ENCODE peak calls at places on chromosomes 3 and 15, in ten cellular contexts. One of them, this sample, is unnamed.
A peak's percentile ranks its signal among the peaks of the same experiment; 100 is the strongest.

GRCh38 chr3:126152458-126152857 is 27.9 kb downstream of the ALDH1L1 start:
- DNase-seq in HEK293T: no peak
- DNase-seq in stromal cell of bone marrow: no peak
- DNase-seq in bronchial epithelial cell: no peak
- DNase-seq in heart right ventricle: no peak
- DNase-seq in SK-N-SH: no peak
- DNase-seq in NCI-H526: no peak
- DNase-seq in neural crest cell: no peak
- DNase-seq in WTC11: no peak
- DNase-seq in stimulated activated CD4-positive, alpha-beta T cell treated with anti-CD3 and anti-CD28 coated beads, Interleukin-2, amount 100 ng/mL, for 48 hours: no peak
- DNase-seq in this sample: no peak

GRCh38 chr3:79329154-79329553 is 438.6 kb downstream of the ROBO1 start:
- DNase-seq in heart right ventricle: no peak
- DNase-seq in SK-N-SH: no peak
- DNase-seq in WTC11: no peak
- DNase-seq in neural crest cell: no peak
- DNase-seq in stromal cell of bone marrow: peak; percentile 21
- DNase-seq in stimulated activated CD4-positive, alpha-beta T cell treated with anti-CD3 and anti-CD28 coated beads, Interleukin-2, amount 100 ng/mL, for 48 hours: no peak
- DNase-seq in HEK293T: no peak
- DNase-seq in bronchial epithelial cell: peak; percentile 69
- DNase-seq in NCI-H526: no peak
- DNase-seq in this sample: no peak

GRCh38 chr15:84552896-84553295 is 47.9 kb upstream of the ZSCAN2 start:
- DNase-seq in stimulated activated CD4-positive, alpha-beta T cell treated with anti-CD3 and anti-CD28 coated beads, Interleukin-2, amount 100 ng/mL, for 48 hours: no peak
- DNase-seq in stromal cell of bone marrow: peak; percentile 10
- DNase-seq in neural crest cell: no peak
- DNase-seq in bronchial epithelial cell: no peak
- DNase-seq in heart right ventricle: no peak
- DNase-seq in NCI-H526: no peak
- DNase-seq in SK-N-SH: no peak
- DNase-seq in WTC11: no peak
- DNase-seq in HEK293T: no peak
- DNase-seq in this sample: no peak

GRCh38 chr3:197472151-197472550 is 83.6 kb downstream of the BDH1 start:
- DNase-seq in heart right ventricle: no peak
- DNase-seq in bronchial epithelial cell: no peak
- DNase-seq in NCI-H526: no peak
- DNase-seq in stimulated activated CD4-positive, alpha-beta T cell treated with anti-CD3 and anti-CD28 coated beads, Interleukin-2, amount 100 ng/mL, for 48 hours: no peak
- DNase-seq in stromal cell of bone marrow: no peak
- DNase-seq in HEK293T: no peak
- DNase-seq in WTC11: no peak
- DNase-seq in neural crest cell: peak; percentile 36
- DNase-seq in SK-N-SH: no peak
- DNase-seq in this sample: no peak

GRCh38 chr3:107913671-107914070 is 177.2 kb downstream of the CD47 start:
- DNase-seq in WTC11: no peak
- DNase-seq in neural crest cell: no peak
- DNase-seq in bronchial epithelial cell: peak; percentile 9
- DNase-seq in HEK293T: no peak
- DNase-seq in SK-N-SH: no peak
- DNase-seq in NCI-H526: no peak
- DNase-seq in heart right ventricle: no peak
- DNase-seq in stromal cell of bone marrow: no peak
- DNase-seq in stimulated activated CD4-positive, alpha-beta T cell treated with anti-CD3 and anti-CD28 coated beads, Interleukin-2, amount 100 ng/mL, for 48 hours: no peak
- DNase-seq in this sample: no peak

GRCh38 chr3:54349231-54349647 is 226.9 kb downstream of the CACNA2D3 start:
- DNase-seq in stromal cell of bone marrow: no peak
- DNase-seq in heart right ventricle: no peak
- DNase-seq in SK-N-SH: peak; percentile 23
- DNase-seq in WTC11: no peak
- DNase-seq in bronchial epithelial cell: no peak
- DNase-seq in HEK293T: no peak
- DNase-seq in neural crest cell: no peak
- DNase-seq in stimulated activated CD4-positive, alpha-beta T cell treated with anti-CD3 and anti-CD28 coated beads, Interleukin-2, amount 100 ng/mL, for 48 hours: no peak
- DNase-seq in NCI-H526: no peak
- DNase-seq in this sample: peak; percentile 16

GRCh38 chr15:41609123-41609522 is 50.1 kb downstream of the TYRO3 start:
- DNase-seq in HEK293T: no peak
- DNase-seq in neural crest cell: no peak
- DNase-seq in stromal cell of bone marrow: no peak
- DNase-seq in NCI-H526: no peak
- DNase-seq in SK-N-SH: no peak
- DNase-seq in stimulated activated CD4-positive, alpha-beta T cell treated with anti-CD3 and anti-CD28 coated beads, Interleukin-2, amount 100 ng/mL, for 48 hours: no peak
- DNase-seq in bronchial epithelial cell: no peak
- DNase-seq in WTC11: no peak
- DNase-seq in heart right ventricle: no peak
- DNase-seq in this sample: no peak

GRCh38 chr3:71425491-71426071 is 157.9 kb downstream of the FOXP1 start:
- DNase-seq in heart right ventricle: no peak
- DNase-seq in neural crest cell: no peak
- DNase-seq in HEK293T: no peak
- DNase-seq in bronchial epithelial cell: peak; percentile 74
- DNase-seq in stromal cell of bone marrow: peak; percentile 83
- DNase-seq in SK-N-SH: no peak
- DNase-seq in WTC11: no peak
- DNase-seq in NCI-H526: no peak
- DNase-seq in stimulated activated CD4-positive, alpha-beta T cell treated with anti-CD3 and anti-CD28 coated beads, Interleukin-2, amount 100 ng/mL, for 48 hours: no peak
- DNase-seq in this sample: no peak

GRCh38 chr15:40936709-40937666 is 7.8 kb downstream of the DLL4 start:
- DNase-seq in bronchial epithelial cell: peak; percentile 33
- DNase-seq in stimulated activated CD4-positive, alpha-beta T cell treated with anti-CD3 and anti-CD28 coated beads, Interleukin-2, amount 100 ng/mL, for 48 hours: no peak
- DNase-seq in heart right ventricle: no peak
- DNase-seq in WTC11: no peak
- DNase-seq in stromal cell of bone marrow: no peak
- DNase-seq in HEK293T: no peak
- DNase-seq in SK-N-SH: no peak
- DNase-seq in NCI-H526: no peak
- DNase-seq in neural crest cell: no peak
- DNase-seq in this sample: peak; percentile 55

GRCh38 chr3:30042274-30042859 is 564.0 kb upstream of the TGFBR2 start:
- DNase-seq in stimulated activated CD4-positive, alpha-beta T cell treated with anti-CD3 and anti-CD28 coated beads, Interleukin-2, amount 100 ng/mL, for 48 hours: peak; percentile 54
- DNase-seq in bronchial epithelial cell: peak; percentile 73
- DNase-seq in NCI-H526: peak; percentile 8
- DNase-seq in SK-N-SH: peak; percentile 49
- DNase-seq in stromal cell of bone marrow: peak; percentile 49
- DNase-seq in heart right ventricle: no peak
- DNase-seq in HEK293T: peak; percentile 55
- DNase-seq in WTC11: peak; percentile 58
- DNase-seq in neural crest cell: peak; percentile 66
- DNase-seq in this sample: peak; percentile 84

GRCh38 chr15:82540984-82541431 is 751 bp upstream of the RPS17 start:
- DNase-seq in WTC11: peak; percentile 46
- DNase-seq in SK-N-SH: peak; percentile 62
- DNase-seq in neural crest cell: no peak
- DNase-seq in bronchial epithelial cell: peak; percentile 40
- DNase-seq in heart right ventricle: no peak
- DNase-seq in stromal cell of bone marrow: no peak
- DNase-seq in stimulated activated CD4-positive, alpha-beta T cell treated with anti-CD3 and anti-CD28 coated beads, Interleukin-2, amount 100 ng/mL, for 48 hours: no peak
- DNase-seq in NCI-H526: no peak
- DNase-seq in HEK293T: peak; percentile 43
- DNase-seq in this sample: no peak

GRCh38 chr15:78225783-78226541 is 8.4 kb downstream of the ACSBG1 start:
- DNase-seq in stimulated activated CD4-positive, alpha-beta T cell treated with anti-CD3 and anti-CD28 coated beads, Interleukin-2, amount 100 ng/mL, for 48 hours: no peak
- DNase-seq in NCI-H526: no peak
- DNase-seq in SK-N-SH: no peak
- DNase-seq in heart right ventricle: no peak
- DNase-seq in stromal cell of bone marrow: no peak
- DNase-seq in HEK293T: no peak
- DNase-seq in WTC11: no peak
- DNase-seq in bronchial epithelial cell: peak; percentile 18
- DNase-seq in neural crest cell: no peak
- DNase-seq in this sample: no peak

GRCh38 chr15:101813803-101814534 is 2.0 kb downstream of the OR4F15 start:
- DNase-seq in stromal cell of bone marrow: peak; percentile 12
- DNase-seq in HEK293T: no peak
- DNase-seq in bronchial epithelial cell: peak; percentile 8
- DNase-seq in NCI-H526: no peak
- DNase-seq in neural crest cell: no peak
- DNase-seq in WTC11: no peak
- DNase-seq in SK-N-SH: no peak
- DNase-seq in heart right ventricle: no peak
- DNase-seq in stimulated activated CD4-positive, alpha-beta T cell treated with anti-CD3 and anti-CD28 coated beads, Interleukin-2, amount 100 ng/mL, for 48 hours: no peak
- DNase-seq in this sample: no peak

GRCh38 chr3:132416807-132417694 is at the start of gene DNAJC13:
- DNase-seq in stimulated activated CD4-positive, alpha-beta T cell treated with anti-CD3 and anti-CD28 coated beads, Interleukin-2, amount 100 ng/mL, for 48 hours: peak; percentile 82
- DNase-seq in NCI-H526: peak; percentile 85
- DNase-seq in stromal cell of bone marrow: peak; percentile 91
- DNase-seq in SK-N-SH: peak; percentile 93
- DNase-seq in bronchial epithelial cell: peak; percentile 85
- DNase-seq in heart right ventricle: peak; percentile 92
- DNase-seq in WTC11: peak; percentile 89
- DNase-seq in neural crest cell: peak; percentile 80
- DNase-seq in HEK293T: peak; percentile 87
- DNase-seq in this sample: peak; percentile 92

GRCh38 chr3:109532257-109533216 is 195.2 kb upstream of the DPPA4 start:
- DNase-seq in HEK293T: no peak
- DNase-seq in stimulated activated CD4-positive, alpha-beta T cell treated with anti-CD3 and anti-CD28 coated beads, Interleukin-2, amount 100 ng/mL, for 48 hours: peak; percentile 7
- DNase-seq in heart right ventricle: no peak
- DNase-seq in neural crest cell: peak; percentile 28
- DNase-seq in SK-N-SH: peak; percentile 27
- DNase-seq in WTC11: peak; percentile 72
- DNase-seq in NCI-H526: peak; percentile 30
- DNase-seq in stromal cell of bone marrow: peak; percentile 28
- DNase-seq in bronchial epithelial cell: peak; percentile 55
- DNase-seq in this sample: peak; percentile 81

GRCh38 chr3:161475905-161476304 is 20.7 kb upstream of the OTOL1 start:
- DNase-seq in neural crest cell: no peak
- DNase-seq in stimulated activated CD4-positive, alpha-beta T cell treated with anti-CD3 and anti-CD28 coated beads, Interleukin-2, amount 100 ng/mL, for 48 hours: no peak
- DNase-seq in SK-N-SH: peak; percentile 5
- DNase-seq in NCI-H526: no peak
- DNase-seq in heart right ventricle: no peak
- DNase-seq in WTC11: no peak
- DNase-seq in HEK293T: no peak
- DNase-seq in bronchial epithelial cell: peak; percentile 76
- DNase-seq in stromal cell of bone marrow: no peak
- DNase-seq in this sample: peak; percentile 77

GRCh38 chr3:186235554-186235953 is 126.5 kb downstream of the DGKG start:
- DNase-seq in SK-N-SH: no peak
- DNase-seq in stromal cell of bone marrow: no peak
- DNase-seq in neural crest cell: no peak
- DNase-seq in stimulated activated CD4-positive, alpha-beta T cell treated with anti-CD3 and anti-CD28 coated beads, Interleukin-2, amount 100 ng/mL, for 48 hours: no peak
- DNase-seq in heart right ventricle: no peak
- DNase-seq in HEK293T: no peak
- DNase-seq in NCI-H526: no peak
- DNase-seq in WTC11: no peak
- DNase-seq in bronchial epithelial cell: no peak
- DNase-seq in this sample: no peak

GRCh38 chr15:67149068-67149841 is 83.9 kb downstream of the SMAD3 start:
- DNase-seq in stromal cell of bone marrow: no peak
- DNase-seq in HEK293T: no peak
- DNase-seq in SK-N-SH: no peak
- DNase-seq in NCI-H526: no peak
- DNase-seq in stimulated activated CD4-positive, alpha-beta T cell treated with anti-CD3 and anti-CD28 coated beads, Interleukin-2, amount 100 ng/mL, for 48 hours: no peak
- DNase-seq in neural crest cell: no peak
- DNase-seq in heart right ventricle: no peak
- DNase-seq in WTC11: no peak
- DNase-seq in bronchial epithelial cell: peak; percentile 29
- DNase-seq in this sample: no peak

GRCh38 chr3:31248619-31248992 is 284.1 kb upstream of the STT3B start:
- DNase-seq in HEK293T: no peak
- DNase-seq in neural crest cell: no peak
- DNase-seq in NCI-H526: no peak
- DNase-seq in WTC11: no peak
- DNase-seq in heart right ventricle: no peak
- DNase-seq in stimulated activated CD4-positive, alpha-beta T cell treated with anti-CD3 and anti-CD28 coated beads, Interleukin-2, amount 100 ng/mL, for 48 hours: no peak
- DNase-seq in stromal cell of bone marrow: no peak
- DNase-seq in bronchial epithelial cell: no peak
- DNase-seq in SK-N-SH: no peak
- DNase-seq in this sample: no peak

GRCh38 chr3:183185696-183186095 is 23.2 kb upstream of the LAMP3 start:
- DNase-seq in bronchial epithelial cell: peak; percentile 52
- DNase-seq in NCI-H526: no peak
- DNase-seq in neural crest cell: no peak
- DNase-seq in stimulated activated CD4-positive, alpha-beta T cell treated with anti-CD3 and anti-CD28 coated beads, Interleukin-2, amount 100 ng/mL, for 48 hours: no peak
- DNase-seq in heart right ventricle: no peak
- DNase-seq in HEK293T: no peak
- DNase-seq in SK-N-SH: no peak
- DNase-seq in stromal cell of bone marrow: peak; percentile 40
- DNase-seq in WTC11: no peak
- DNase-seq in this sample: no peak

GRCh38 chr15:89034305-89034704 is 54.0 kb upstream of the ABHD2 start:
- DNase-seq in neural crest cell: no peak
- DNase-seq in bronchial epithelial cell: no peak
- DNase-seq in SK-N-SH: no peak
- DNase-seq in NCI-H526: no peak
- DNase-seq in heart right ventricle: no peak
- DNase-seq in WTC11: no peak
- DNase-seq in HEK293T: no peak
- DNase-seq in stimulated activated CD4-positive, alpha-beta T cell treated with anti-CD3 and anti-CD28 coated beads, Interleukin-2, amount 100 ng/mL, for 48 hours: no peak
- DNase-seq in stromal cell of bone marrow: no peak
- DNase-seq in this sample: no peak